ENCODE peak calls at places on chromosomes 5 and 9, in eight cellular contexts. One of them, this sample, is unnamed.

GRCh38 chr5:34538026-34538672 is 118.0 kb upstream of the RAI14 start:
- DNase-seq in HFFc6: no peak
- DNase-seq in transverse colon: no peak
- DNase-seq in kidney glomerular epithelial cell: no peak
- DNase-seq in activated CD4-positive, CD25-positive, alpha-beta regulatory T cell treated with anti-CD3 and anti-CD28 coated beads, Interleukin-2, amount 50 U/mL, for 72 hours: no peak
- DNase-seq in NCI-H524 treated with DMSO at 0.1 percent for 48 hours: no peak
- DNase-seq in effector CD8-positive, alpha-beta T cell: no peak
- DNase-seq in Right ventricle myocardium inferior: no peak
- DNase-seq in this sample: no peak

GRCh38 chr9:4259489-4259888 is 40.4 kb downstream of the GLIS3 start:
- DNase-seq in kidney glomerular epithelial cell: no peak
- DNase-seq in effector CD8-positive, alpha-beta T cell: no peak
- DNase-seq in transverse colon: no peak
- DNase-seq in activated CD4-positive, CD25-positive, alpha-beta regulatory T cell treated with anti-CD3 and anti-CD28 coated beads, Interleukin-2, amount 50 U/mL, for 72 hours: no peak
- DNase-seq in Right ventricle myocardium inferior: no peak
- DNase-seq in NCI-H524 treated with DMSO at 0.1 percent for 48 hours: no peak
- DNase-seq in HFFc6: no peak
- DNase-seq in this sample: no peak

GRCh38 chr5:102715405-102715804 is 39.7 kb upstream of the PAM start:
- DNase-seq in Right ventricle myocardium inferior: no peak
- DNase-seq in HFFc6: peak
- DNase-seq in NCI-H524 treated with DMSO at 0.1 percent for 48 hours: no peak
- DNase-seq in effector CD8-positive, alpha-beta T cell: no peak
- DNase-seq in kidney glomerular epithelial cell: peak
- DNase-seq in transverse colon: no peak
- DNase-seq in activated CD4-positive, CD25-positive, alpha-beta regulatory T cell treated with anti-CD3 and anti-CD28 coated beads, Interleukin-2, amount 50 U/mL, for 72 hours: no peak
- DNase-seq in this sample: no peak

GRCh38 chr5:138663009-138663408 is 87.8 kb upstream of the HSPA9 start:
- DNase-seq in transverse colon: no peak
- DNase-seq in effector CD8-positive, alpha-beta T cell: no peak
- DNase-seq in NCI-H524 treated with DMSO at 0.1 percent for 48 hours: no peak
- DNase-seq in kidney glomerular epithelial cell: no peak
- DNase-seq in activated CD4-positive, CD25-positive, alpha-beta regulatory T cell treated with anti-CD3 and anti-CD28 coated beads, Interleukin-2, amount 50 U/mL, for 72 hours: peak
- DNase-seq in HFFc6: no peak
- DNase-seq in Right ventricle myocardium inferior: no peak
- DNase-seq in this sample: no peak

GRCh38 chr5:5387789-5388188 is 34.7 kb upstream of the ICE1 start:
- DNase-seq in effector CD8-positive, alpha-beta T cell: no peak
- DNase-seq in transverse colon: no peak
- DNase-seq in activated CD4-positive, CD25-positive, alpha-beta regulatory T cell treated with anti-CD3 and anti-CD28 coated beads, Interleukin-2, amount 50 U/mL, for 72 hours: no peak
- DNase-seq in kidney glomerular epithelial cell: no peak
- DNase-seq in HFFc6: no peak
- DNase-seq in Right ventricle myocardium inferior: no peak
- DNase-seq in NCI-H524 treated with DMSO at 0.1 percent for 48 hours: no peak
- DNase-seq in this sample: no peak

GRCh38 chr9:96663506-96664120 is 8.5 kb upstream of the PRXL2C start:
- DNase-seq in effector CD8-positive, alpha-beta T cell: no peak
- DNase-seq in kidney glomerular epithelial cell: no peak
- DNase-seq in activated CD4-positive, CD25-positive, alpha-beta regulatory T cell treated with anti-CD3 and anti-CD28 coated beads, Interleukin-2, amount 50 U/mL, for 72 hours: no peak
- DNase-seq in HFFc6: no peak
- DNase-seq in transverse colon: no peak
- DNase-seq in Right ventricle myocardium inferior: no peak
- DNase-seq in NCI-H524 treated with DMSO at 0.1 percent for 48 hours: no peak
- DNase-seq in this sample: no peak

GRCh38 chr5:171848006-171848405 is 62.4 kb downstream of the SMIM23 start:
- DNase-seq in kidney glomerular epithelial cell: no peak
- DNase-seq in NCI-H524 treated with DMSO at 0.1 percent for 48 hours: no peak
- DNase-seq in HFFc6: no peak
- DNase-seq in activated CD4-positive, CD25-positive, alpha-beta regulatory T cell treated with anti-CD3 and anti-CD28 coated beads, Interleukin-2, amount 50 U/mL, for 72 hours: no peak
- DNase-seq in Right ventricle myocardium inferior: no peak
- DNase-seq in effector CD8-positive, alpha-beta T cell: no peak
- DNase-seq in transverse colon: no peak
- DNase-seq in this sample: no peak

GRCh38 chr5:112068593-112068992 is 311.6 kb upstream of the NREP start:
- DNase-seq in activated CD4-positive, CD25-positive, alpha-beta regulatory T cell treated with anti-CD3 and anti-CD28 coated beads, Interleukin-2, amount 50 U/mL, for 72 hours: no peak
- DNase-seq in NCI-H524 treated with DMSO at 0.1 percent for 48 hours: no peak
- DNase-seq in kidney glomerular epithelial cell: no peak
- DNase-seq in effector CD8-positive, alpha-beta T cell: no peak
- DNase-seq in Right ventricle myocardium inferior: no peak
- DNase-seq in HFFc6: no peak
- DNase-seq in transverse colon: no peak
- DNase-seq in this sample: no peak

GRCh38 chr5:67515020-67515689 is 318.6 kb upstream of the CD180 start:
- DNase-seq in effector CD8-positive, alpha-beta T cell: no peak
- DNase-seq in transverse colon: no peak
- DNase-seq in kidney glomerular epithelial cell: no peak
- DNase-seq in HFFc6: no peak
- DNase-seq in Right ventricle myocardium inferior: no peak
- DNase-seq in NCI-H524 treated with DMSO at 0.1 percent for 48 hours: no peak
- DNase-seq in activated CD4-positive, CD25-positive, alpha-beta regulatory T cell treated with anti-CD3 and anti-CD28 coated beads, Interleukin-2, amount 50 U/mL, for 72 hours: no peak
- DNase-seq in this sample: no peak

GRCh38 chr9:89635007-89635742 is 30.4 kb downstream of the GADD45G start:
- DNase-seq in transverse colon: no peak
- DNase-seq in HFFc6: no peak
- DNase-seq in activated CD4-positive, CD25-positive, alpha-beta regulatory T cell treated with anti-CD3 and anti-CD28 coated beads, Interleukin-2, amount 50 U/mL, for 72 hours: no peak
- DNase-seq in Right ventricle myocardium inferior: no peak
- DNase-seq in effector CD8-positive, alpha-beta T cell: no peak
- DNase-seq in kidney glomerular epithelial cell: peak
- DNase-seq in NCI-H524 treated with DMSO at 0.1 percent for 48 hours: no peak
- DNase-seq in this sample: no peak

GRCh38 chr5:26568316-26568715 is 470.1 kb downstream of the CDH9 start:
- DNase-seq in Right ventricle myocardium inferior: peak
- DNase-seq in kidney glomerular epithelial cell: no peak
- DNase-seq in transverse colon: no peak
- DNase-seq in effector CD8-positive, alpha-beta T cell: no peak
- DNase-seq in activated CD4-positive, CD25-positive, alpha-beta regulatory T cell treated with anti-CD3 and anti-CD28 coated beads, Interleukin-2, amount 50 U/mL, for 72 hours: no peak
- DNase-seq in HFFc6: no peak
- DNase-seq in NCI-H524 treated with DMSO at 0.1 percent for 48 hours: no peak
- DNase-seq in this sample: no peak

GRCh38 chr5:134600600-134600999 is 32.0 kb downstream of the SAR1B start:
- DNase-seq in kidney glomerular epithelial cell: peak
- DNase-seq in NCI-H524 treated with DMSO at 0.1 percent for 48 hours: no peak
- DNase-seq in activated CD4-positive, CD25-positive, alpha-beta regulatory T cell treated with anti-CD3 and anti-CD28 coated beads, Interleukin-2, amount 50 U/mL, for 72 hours: no peak
- DNase-seq in HFFc6: peak
- DNase-seq in effector CD8-positive, alpha-beta T cell: no peak
- DNase-seq in transverse colon: no peak
- DNase-seq in Right ventricle myocardium inferior: no peak
- DNase-seq in this sample: no peak

GRCh38 chr5:131109540-131110255 is 55.4 kb downstream of the HINT1 start:
- DNase-seq in kidney glomerular epithelial cell: peak
- DNase-seq in Right ventricle myocardium inferior: no peak
- DNase-seq in transverse colon: no peak
- DNase-seq in NCI-H524 treated with DMSO at 0.1 percent for 48 hours: no peak
- DNase-seq in activated CD4-positive, CD25-positive, alpha-beta regulatory T cell treated with anti-CD3 and anti-CD28 coated beads, Interleukin-2, amount 50 U/mL, for 72 hours: no peak
- DNase-seq in effector CD8-positive, alpha-beta T cell: no peak
- DNase-seq in HFFc6: peak
- DNase-seq in this sample: peak

GRCh38 chr5:151427258-151427657 is 20.1 kb upstream of the SLC36A1 start:
- DNase-seq in HFFc6: no peak
- DNase-seq in activated CD4-positive, CD25-positive, alpha-beta regulatory T cell treated with anti-CD3 and anti-CD28 coated beads, Interleukin-2, amount 50 U/mL, for 72 hours: no peak
- DNase-seq in transverse colon: no peak
- DNase-seq in NCI-H524 treated with DMSO at 0.1 percent for 48 hours: peak
- DNase-seq in Right ventricle myocardium inferior: no peak
- DNase-seq in kidney glomerular epithelial cell: no peak
- DNase-seq in effector CD8-positive, alpha-beta T cell: no peak
- DNase-seq in this sample: no peak

GRCh38 chr5:132746592-132747063 is 598 bp upstream of the CCNI2 start:
- DNase-seq in NCI-H524 treated with DMSO at 0.1 percent for 48 hours: no peak
- DNase-seq in activated CD4-positive, CD25-positive, alpha-beta regulatory T cell treated with anti-CD3 and anti-CD28 coated beads, Interleukin-2, amount 50 U/mL, for 72 hours: no peak
- DNase-seq in Right ventricle myocardium inferior: peak
- DNase-seq in HFFc6: no peak
- DNase-seq in kidney glomerular epithelial cell: peak
- DNase-seq in effector CD8-positive, alpha-beta T cell: no peak
- DNase-seq in transverse colon: peak
- DNase-seq in this sample: peak

GRCh38 chr5:133368009-133368408 is 244.3 kb downstream of the FSTL4 start:
- DNase-seq in NCI-H524 treated with DMSO at 0.1 percent for 48 hours: no peak
- DNase-seq in kidney glomerular epithelial cell: no peak
- DNase-seq in activated CD4-positive, CD25-positive, alpha-beta regulatory T cell treated with anti-CD3 and anti-CD28 coated beads, Interleukin-2, amount 50 U/mL, for 72 hours: no peak
- DNase-seq in transverse colon: no peak
- DNase-seq in HFFc6: no peak
- DNase-seq in effector CD8-positive, alpha-beta T cell: no peak
- DNase-seq in Right ventricle myocardium inferior: no peak
- DNase-seq in this sample: no peak

GRCh38 chr5:150428106-150428876 is 15.6 kb upstream of the CD74 start:
- DNase-seq in NCI-H524 treated with DMSO at 0.1 percent for 48 hours: no peak
- DNase-seq in transverse colon: peak
- DNase-seq in effector CD8-positive, alpha-beta T cell: no peak
- DNase-seq in Right ventricle myocardium inferior: peak
- DNase-seq in kidney glomerular epithelial cell: peak
- DNase-seq in HFFc6: no peak
- DNase-seq in activated CD4-positive, CD25-positive, alpha-beta regulatory T cell treated with anti-CD3 and anti-CD28 coated beads, Interleukin-2, amount 50 U/mL, for 72 hours: no peak
- DNase-seq in this sample: peak

GRCh38 chr9:4048441-4048840 is 251.4 kb downstream of the GLIS3 start:
- DNase-seq in Right ventricle myocardium inferior: no peak
- DNase-seq in transverse colon: no peak
- DNase-seq in activated CD4-positive, CD25-positive, alpha-beta regulatory T cell treated with anti-CD3 and anti-CD28 coated beads, Interleukin-2, amount 50 U/mL, for 72 hours: no peak
- DNase-seq in HFFc6: peak
- DNase-seq in kidney glomerular epithelial cell: peak
- DNase-seq in NCI-H524 treated with DMSO at 0.1 percent for 48 hours: no peak
- DNase-seq in effector CD8-positive, alpha-beta T cell: no peak
- DNase-seq in this sample: no peak

GRCh38 chr5:42642006-42642405 is 114.6 kb upstream of the CCDC152 start:
- DNase-seq in Right ventricle myocardium inferior: no peak
- DNase-seq in effector CD8-positive, alpha-beta T cell: no peak
- DNase-seq in NCI-H524 treated with DMSO at 0.1 percent for 48 hours: no peak
- DNase-seq in activated CD4-positive, CD25-positive, alpha-beta regulatory T cell treated with anti-CD3 and anti-CD28 coated beads, Interleukin-2, amount 50 U/mL, for 72 hours: no peak
- DNase-seq in transverse colon: no peak
- DNase-seq in kidney glomerular epithelial cell: no peak
- DNase-seq in HFFc6: no peak
- DNase-seq in this sample: no peak

GRCh38 chr5:36373527-36374086 is 71.9 kb upstream of the RANBP3L start:
- DNase-seq in effector CD8-positive, alpha-beta T cell: no peak
- DNase-seq in transverse colon: peak
- DNase-seq in kidney glomerular epithelial cell: no peak
- DNase-seq in NCI-H524 treated with DMSO at 0.1 percent for 48 hours: no peak
- DNase-seq in HFFc6: peak
- DNase-seq in Right ventricle myocardium inferior: peak
- DNase-seq in activated CD4-positive, CD25-positive, alpha-beta regulatory T cell treated with anti-CD3 and anti-CD28 coated beads, Interleukin-2, amount 50 U/mL, for 72 hours: no peak
- DNase-seq in this sample: peak

GRCh38 chr9:111983484-111983908 is 86.9 kb downstream of the UGCG start:
- DNase-seq in kidney glomerular epithelial cell: no peak
- DNase-seq in activated CD4-positive, CD25-positive, alpha-beta regulatory T cell treated with anti-CD3 and anti-CD28 coated beads, Interleukin-2, amount 50 U/mL, for 72 hours: no peak
- DNase-seq in effector CD8-positive, alpha-beta T cell: no peak
- DNase-seq in NCI-H524 treated with DMSO at 0.1 percent for 48 hours: no peak
- DNase-seq in HFFc6: no peak
- DNase-seq in Right ventricle myocardium inferior: no peak
- DNase-seq in transverse colon: no peak
- DNase-seq in this sample: no peak

GRCh38 chr5:150498501-150498900 is 9.4 kb upstream of the NDST1 start:
- DNase-seq in Right ventricle myocardium inferior: no peak
- DNase-seq in HFFc6: no peak
- DNase-seq in kidney glomerular epithelial cell: no peak
- DNase-seq in activated CD4-positive, CD25-positive, alpha-beta regulatory T cell treated with anti-CD3 and anti-CD28 coated beads, Interleukin-2, amount 50 U/mL, for 72 hours: no peak
- DNase-seq in effector CD8-positive, alpha-beta T cell: no peak
- DNase-seq in transverse colon: no peak
- DNase-seq in NCI-H524 treated with DMSO at 0.1 percent for 48 hours: no peak
- DNase-seq in this sample: no peak

GRCh38 chr9:134399435-134400056 is 73.3 kb downstream of the RXRA start:
- DNase-seq in Right ventricle myocardium inferior: no peak
- DNase-seq in NCI-H524 treated with DMSO at 0.1 percent for 48 hours: no peak
- DNase-seq in activated CD4-positive, CD25-positive, alpha-beta regulatory T cell treated with anti-CD3 and anti-CD28 coated beads, Interleukin-2, amount 50 U/mL, for 72 hours: no peak
- DNase-seq in HFFc6: peak
- DNase-seq in effector CD8-positive, alpha-beta T cell: no peak
- DNase-seq in transverse colon: no peak
- DNase-seq in kidney glomerular epithelial cell: no peak
- DNase-seq in this sample: no peak

GRCh38 chr5:68246802-68247201 is 31.2 kb downstream of the PIK3R1 start:
- DNase-seq in kidney glomerular epithelial cell: no peak
- DNase-seq in NCI-H524 treated with DMSO at 0.1 percent for 48 hours: no peak
- DNase-seq in activated CD4-positive, CD25-positive, alpha-beta regulatory T cell treated with anti-CD3 and anti-CD28 coated beads, Interleukin-2, amount 50 U/mL, for 72 hours: no peak
- DNase-seq in HFFc6: no peak
- DNase-seq in effector CD8-positive, alpha-beta T cell: no peak
- DNase-seq in transverse colon: no peak
- DNase-seq in Right ventricle myocardium inferior: no peak
- DNase-seq in this sample: no peak

GRCh38 chr5:132417010-132417439 is 47.5 kb downstream of the SLC22A5 start:
- DNase-seq in NCI-H524 treated with DMSO at 0.1 percent for 48 hours: no peak
- DNase-seq in transverse colon: no peak
- DNase-seq in Right ventricle myocardium inferior: peak
- DNase-seq in HFFc6: no peak
- DNase-seq in kidney glomerular epithelial cell: no peak
- DNase-seq in activated CD4-positive, CD25-positive, alpha-beta regulatory T cell treated with anti-CD3 and anti-CD28 coated beads, Interleukin-2, amount 50 U/mL, for 72 hours: no peak
- DNase-seq in effector CD8-positive, alpha-beta T cell: no peak
- DNase-seq in this sample: no peak

GRCh38 chr9:133780962-133781827 is 43.0 kb upstream of the SARDH start:
- DNase-seq in activated CD4-positive, CD25-positive, alpha-beta regulatory T cell treated with anti-CD3 and anti-CD28 coated beads, Interleukin-2, amount 50 U/mL, for 72 hours: no peak
- DNase-seq in Right ventricle myocardium inferior: peak
- DNase-seq in transverse colon: no peak
- DNase-seq in HFFc6: no peak
- DNase-seq in NCI-H524 treated with DMSO at 0.1 percent for 48 hours: no peak
- DNase-seq in kidney glomerular epithelial cell: no peak
- DNase-seq in effector CD8-positive, alpha-beta T cell: no peak
- DNase-seq in this sample: no peak

GRCh38 chr5:140398379-140398811 is 3.2 kb upstream of the ANKHD1 start:
- DNase-seq in Right ventricle myocardium inferior: no peak
- DNase-seq in effector CD8-positive, alpha-beta T cell: no peak
- DNase-seq in transverse colon: no peak
- DNase-seq in activated CD4-positive, CD25-positive, alpha-beta regulatory T cell treated with anti-CD3 and anti-CD28 coated beads, Interleukin-2, amount 50 U/mL, for 72 hours: no peak
- DNase-seq in NCI-H524 treated with DMSO at 0.1 percent for 48 hours: no peak
- DNase-seq in kidney glomerular epithelial cell: no peak
- DNase-seq in HFFc6: no peak
- DNase-seq in this sample: no peak

GRCh38 chr9:114223564-114224246 is 68.4 kb downstream of the COL27A1 start:
- DNase-seq in Right ventricle myocardium inferior: no peak
- DNase-seq in kidney glomerular epithelial cell: peak
- DNase-seq in NCI-H524 treated with DMSO at 0.1 percent for 48 hours: no peak
- DNase-seq in HFFc6: peak
- DNase-seq in transverse colon: no peak
- DNase-seq in effector CD8-positive, alpha-beta T cell: no peak
- DNase-seq in activated CD4-positive, CD25-positive, alpha-beta regulatory T cell treated with anti-CD3 and anti-CD28 coated beads, Interleukin-2, amount 50 U/mL, for 72 hours: no peak
- DNase-seq in this sample: no peak

This sample was measured in left colon.